ENCODE peak calls at places on chromosomes 3 and 15, in ten cellular contexts. X, F, W, H, C, I, M, U, R and N are unnamed samples. For H3K79me2, the result is how much of the 10 kb centered on the place peaks cover.

GRCh38 chr3:62601238-62601856 is 228.0 kb upstream of the FEZF2 start:
- DNase-seq in X (no peak), F (peak), W (peak), H (no peak), C (no peak), I (peak), M (no peak), U (peak), R (no peak), N (peak)

GRCh38 chr3:4139462-4140140 is 163.6 kb upstream of the SETMAR start:
- DNase-seq in X (no peak), F (no peak), W (no peak), H (no peak), C (no peak), I (no peak), M (no peak), U (no peak), R (no peak), N (no peak)

GRCh38 chr3:52234516-52235447 is 4.2 kb downstream of the TWF2 start:
- DNase-seq in X (no peak), F (no peak), W (no peak), H (no peak), C (no peak), I (no peak), M (no peak), U (no peak), R (peak), N (no peak)

GRCh38 chr15:74540135-74540760 is 772 bp upstream of the ARID3B start:
- DNase-seq in X (no peak), F (peak), W (no peak), H (peak), C (peak), I (peak), M (peak), U (no peak), R (no peak), N (no peak)

GRCh38 chr3:137263982-137264777 is 306.4 kb downstream of the IL20RB start:
- DNase-seq in X (no peak), F (no peak), W (no peak), H (peak), C (no peak), I (no peak), M (no peak), U (no peak), R (no peak), N (no peak)

GRCh38 chr3:127457746-127458145 is 132.8 kb downstream of the TPRA1 start:
- DNase-seq in X (no peak), F (no peak), W (no peak), H (no peak), C (no peak), I (no peak), M (no peak), U (no peak), R (no peak), N (no peak)

GRCh38 chr3:25971736-25972135 is 181.8 kb downstream of the OXSM start:
- DNase-seq in X (no peak), F (no peak), W (no peak), H (no peak), C (no peak), I (no peak), M (no peak), U (no peak), R (no peak), N (no peak)

GRCh38 chr15:84826369-84826823 is 9.2 kb downstream of the ALPK3 start:
- DNase-seq in X (peak), F (no peak), W (no peak), H (peak), C (peak), I (peak), M (peak), U (no peak), R (peak), N (no peak)

GRCh38 chr3:187986514-187986934 is 167.4 kb upstream of the LPP start:
- DNase-seq in X (no peak), F (peak), W (peak), H (no peak), C (peak), I (peak), M (peak), U (peak), R (no peak), N (peak)

GRCh38 chr3:48949376-48949717 is 30.7 kb downstream of the ARIH2 start:
- DNase-seq in X (no peak), F (peak), W (no peak), H (no peak), C (no peak), I (no peak), M (no peak), U (no peak), R (no peak), N (no peak)
- H3K79me2 ChIP-seq in X (half or more), F (half or more), W (under half), H (half or more), C (half or more), I (half or more), M (under half), U (under half), R (under half), N (under half)

GRCh38 chr15:43106486-43106829 is 620 bp upstream of the UBR1 start:
- DNase-seq in X (no peak), F (no peak), W (no peak), H (no peak), C (peak), I (no peak), M (no peak), U (no peak), R (no peak), N (no peak)

GRCh38 chr15:43107741-43108140 is 1.9 kb upstream of the UBR1 start:
- DNase-seq in X (no peak), F (no peak), W (no peak), H (no peak), C (no peak), I (no peak), M (no peak), U (no peak), R (no peak), N (no peak)

GRCh38 chr15:43105778-43106485 is at the start of gene UBR1:
- DNase-seq in X (peak), F (peak), W (peak), H (peak), C (peak), I (peak), M (peak), U (peak), R (peak), N (peak)

GRCh38 chr15:43111354-43111753 is 5.5 kb upstream of the UBR1 start:
- DNase-seq in X (no peak), F (no peak), W (no peak), H (no peak), C (no peak), I (no peak), M (no peak), U (no peak), R (no peak), N (no peak)
- H3K79me2 ChIP-seq in X (under half), F (under half), W (under half), H (under half), C (under half), I (under half), M (under half), U (under half), R (under half), N (under half)

GRCh38 chr15:28904023-28904422 is 18.2 kb downstream of the APBA2 start:
- DNase-seq in X (no peak), F (no peak), W (no peak), H (no peak), C (no peak), I (no peak), M (no peak), U (no peak), R (no peak), N (no peak)

GRCh38 chr15:28903555-28903954 is 17.8 kb downstream of the APBA2 start:
- DNase-seq in X (no peak), F (no peak), W (no peak), H (no peak), C (no peak), I (no peak), M (no peak), U (no peak), R (no peak), N (no peak)

GRCh38 chr15:28902856-28903255 is 17.1 kb downstream of the APBA2 start:
- DNase-seq in X (no peak), F (no peak), W (no peak), H (no peak), C (no peak), I (no peak), M (no peak), U (no peak), R (no peak), N (no peak)

GRCh38 chr15:28901987-28902745 is 16.4 kb downstream of the APBA2 start:
- DNase-seq in X (no peak), F (no peak), W (no peak), H (peak), C (no peak), I (no peak), M (peak), U (no peak), R (peak), N (no peak)

GRCh38 chr15:28904541-28905303 is 18.9 kb downstream of the APBA2 start:
- DNase-seq in X (peak), F (no peak), W (no peak), H (no peak), C (no peak), I (no peak), M (no peak), U (no peak), R (peak), N (no peak)
- H3K79me2 ChIP-seq in X (half or more), F (under half), W (under half), H (half or more), C (under half), I (under half), M (under half), U (under half), R (under half), N (under half)

DNA sequence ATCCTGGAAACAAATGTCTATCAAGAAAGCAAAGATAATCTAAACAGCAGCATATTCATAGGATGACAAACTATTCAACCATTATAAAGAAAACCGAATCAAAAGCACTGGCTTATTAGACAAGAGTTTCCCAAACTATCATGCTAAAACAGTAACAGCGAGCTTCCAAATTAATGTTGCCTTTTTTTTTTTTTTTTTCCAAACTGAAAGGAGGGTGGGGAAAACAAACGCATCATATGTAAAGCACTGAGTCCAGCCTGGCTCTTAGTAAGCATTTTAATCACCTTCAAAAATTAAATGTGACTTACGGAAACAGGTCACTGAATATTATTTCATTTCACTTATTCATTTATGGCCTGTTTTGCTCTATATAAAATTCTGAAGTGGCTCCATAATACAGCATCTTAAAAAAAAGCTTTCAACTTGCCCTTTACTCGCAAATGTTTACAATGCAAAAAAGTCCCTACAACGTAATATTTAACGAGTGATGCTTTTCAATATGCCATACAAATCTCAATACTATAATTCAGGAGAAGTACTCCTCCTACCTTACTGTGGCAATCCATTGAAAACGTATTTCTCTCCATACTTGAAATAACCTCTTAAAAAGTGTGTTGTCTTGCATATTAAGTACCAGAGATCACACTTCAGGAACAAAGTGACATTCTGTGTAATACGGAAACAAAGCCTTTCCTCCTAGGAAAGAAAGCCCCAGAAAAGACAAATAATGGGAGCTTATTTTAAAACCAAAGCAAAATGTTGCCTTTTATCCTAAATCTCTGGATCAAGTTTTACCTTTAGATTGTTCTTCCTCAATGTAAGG is 2.1 kb downstream of the TJP1 start:
- DNase-seq in X (no peak), F (no peak), W (no peak), H (no peak), C (no peak), I (no peak), M (peak), U (peak), R (no peak), N (no peak)
- H3K79me2 ChIP-seq in X (half or more), F (half or more), W (half or more), H (half or more), C (under half), I (half or more), M (half or more), U (half or more), R (under half), N (half or more)

DNA sequence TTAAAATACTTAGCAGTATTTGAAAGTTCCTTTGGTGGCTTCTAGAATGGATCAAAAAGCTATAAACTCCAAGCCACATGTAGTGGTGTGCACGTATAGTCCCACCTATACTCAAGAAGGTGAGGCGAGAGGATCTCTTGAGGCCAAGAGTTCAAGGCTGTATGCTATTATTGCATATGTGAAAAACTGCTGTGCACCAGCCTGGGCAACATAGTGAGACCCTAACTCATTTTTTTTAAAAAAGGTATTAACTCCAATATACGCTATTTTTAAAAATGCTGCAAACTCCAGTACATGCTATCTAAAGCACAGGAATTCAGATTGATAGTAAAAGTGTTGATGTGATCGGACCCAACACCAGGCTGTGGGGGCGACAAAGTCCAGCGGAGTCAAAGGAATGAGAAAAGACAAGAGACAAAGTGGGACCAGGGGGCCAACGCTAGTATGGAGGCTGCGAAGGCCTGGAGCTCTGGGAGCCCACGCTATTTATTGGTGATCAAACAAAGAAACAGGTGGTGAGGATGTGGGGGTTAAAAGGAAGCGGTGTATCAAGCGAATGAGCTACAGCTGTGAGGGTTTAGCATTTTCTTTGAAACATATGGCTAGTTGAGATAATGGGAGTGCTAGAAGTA is 66.6 kb downstream of the ARIH1 start:
- DNase-seq in X (no peak), F (no peak), W (no peak), H (peak), C (no peak), I (peak), M (peak), U (no peak), R (no peak), N (no peak)
- H3K79me2 ChIP-seq in X (under half), F (half or more), W (under half), H (half or more), C (half or more), I (half or more), M (under half), U (half or more), R (under half), N (half or more)

DNA sequence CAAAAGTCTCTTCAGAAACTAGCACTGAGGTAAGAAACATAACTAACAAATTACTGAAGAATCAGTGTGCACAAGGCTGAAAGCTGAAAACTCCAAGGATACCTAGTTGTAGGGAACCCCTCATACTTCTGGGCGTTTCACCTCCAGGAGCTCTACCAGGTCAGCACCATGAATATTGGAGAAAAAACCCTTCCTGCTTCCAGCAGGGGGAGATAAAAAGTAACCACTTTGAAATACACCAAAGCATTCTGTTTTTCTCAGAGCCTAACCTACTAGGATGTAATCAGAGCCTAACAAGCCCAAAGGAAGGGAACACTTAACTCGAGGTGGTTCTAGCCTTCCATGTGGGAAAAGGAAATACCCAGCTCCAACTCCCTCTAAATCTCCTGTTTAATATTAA is 175.8 kb upstream of the MME start:
- DNase-seq in X (no peak), F (no peak), W (peak), H (peak), C (peak), I (peak), M (peak), U (peak), R (peak), N (no peak)
- H3K79me2 ChIP-seq in X (under half), F (under half), W (under half), H (under half), C (under half), I (under half), M (under half), U (under half), R (under half), N (under half)

GRCh38 chr3:13016726-13017255 is 56.4 kb downstream of the IQSEC1 start:
- DNase-seq in X (no peak), F (no peak), W (no peak), H (no peak), C (no peak), I (no peak), M (no peak), U (no peak), R (no peak), N (no peak)

GRCh38 chr3:13016083-13016725 is 57.0 kb downstream of the IQSEC1 start:
- DNase-seq in X (no peak), F (no peak), W (no peak), H (no peak), C (peak), I (peak), M (no peak), U (no peak), R (no peak), N (no peak)

GRCh38 chr3:13018561-13019242 is 54.5 kb downstream of the IQSEC1 start:
- DNase-seq in X (no peak), F (no peak), W (no peak), H (no peak), C (no peak), I (peak), M (no peak), U (no peak), R (no peak), N (no peak)

GRCh38 chr3:13018039-13018431 is 55.2 kb downstream of the IQSEC1 start:
- DNase-seq in X (no peak), F (no peak), W (no peak), H (peak), C (no peak), I (peak), M (peak), U (no peak), R (peak), N (no peak)

GRCh38 chr3:13017361-13018038 is 55.7 kb downstream of the IQSEC1 start:
- DNase-seq in X (no peak), F (no peak), W (no peak), H (no peak), C (no peak), I (no peak), M (no peak), U (no peak), R (no peak), N (no peak)
- H3K79me2 ChIP-seq in X (under half), F (under half), W (under half), H (under half), C (under half), I (under half), M (under half), U (under half), R (under half), N (under half)

DNA sequence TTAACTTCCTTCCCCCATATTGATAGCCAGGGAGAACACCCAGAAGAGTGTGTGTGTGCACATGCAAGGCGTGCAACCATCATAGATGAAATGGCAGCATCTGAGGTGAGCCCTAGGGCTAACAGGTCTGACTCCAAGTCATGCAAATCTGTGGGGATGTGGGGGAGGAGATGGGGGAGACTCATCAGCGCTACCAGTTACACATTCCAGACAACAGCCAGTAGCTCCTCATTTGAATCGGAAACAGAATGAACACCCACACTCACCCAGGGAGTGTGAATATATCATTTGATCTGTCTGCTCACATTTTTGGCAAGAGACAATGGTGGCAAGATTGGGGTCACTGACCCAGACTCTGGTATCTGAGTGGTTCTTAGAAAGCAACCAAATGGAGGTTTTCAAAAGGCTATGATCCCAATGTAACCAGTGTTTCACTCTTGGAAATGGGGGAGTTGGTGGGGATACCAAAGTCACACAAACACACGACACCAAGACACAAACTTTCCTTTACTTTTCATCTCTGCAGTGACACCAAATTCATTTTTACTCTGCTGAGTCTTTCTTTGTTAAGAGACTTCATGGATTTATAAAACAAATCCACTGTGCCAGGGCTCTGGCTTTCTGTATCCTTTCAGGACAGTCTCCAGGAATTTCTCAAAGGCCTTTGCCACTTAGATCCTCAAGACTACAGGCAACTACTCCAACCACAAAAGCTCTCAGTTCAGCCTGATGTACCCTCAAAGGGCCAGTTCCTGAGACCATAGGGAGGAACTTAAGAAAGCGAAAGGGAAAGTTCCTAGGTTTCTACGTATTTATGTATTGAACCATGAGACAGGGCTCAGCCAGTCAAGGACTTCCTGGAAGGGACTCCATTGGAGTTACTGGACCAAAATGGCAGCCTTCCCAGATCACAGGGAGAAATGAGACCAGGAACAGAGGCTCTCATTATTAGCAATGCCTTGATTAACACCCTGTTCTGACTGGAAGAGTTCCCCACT is 2.2 kb downstream of the CDCP1 start:
- DNase-seq in X (peak), F (peak), W (peak), H (no peak), C (no peak), I (no peak), M (no peak), U (no peak), R (no peak), N (no peak)
- H3K79me2 ChIP-seq in X (under half), F (under half), W (half or more), H (under half), C (under half), I (under half), M (under half), U (under half), R (under half), N (half or more)

GRCh38 chr3:72632129-72632528 is 216.1 kb downstream of the SHQ1 start:
- DNase-seq in X (no peak), F (peak), W (no peak), H (no peak), C (no peak), I (peak), M (no peak), U (no peak), R (no peak), N (no peak)
- H3K79me2 ChIP-seq in X (under half), F (under half), W (under half), H (under half), C (under half), I (under half), M (under half), U (under half), R (under half), N (under half)